ENCODE peak calls at places on chromosome 21, in five cellular contexts. B, J, O, T and Q are unnamed samples.

GRCh38 chr21:27954806-27955205 is 987.9 kb upstream of the ADAMTS5 start:
- DNase-seq in B (no peak), J (no peak), O (no peak), T (no peak), Q (no peak)

GRCh38 chr21:17745086-17745485 is 74.1 kb downstream of the C21orf91 start:
- DNase-seq in B (no peak), J (no peak), O (no peak), T (no peak), Q (no peak)

GRCh38 chr21:42202321-42202720 is 16.6 kb upstream of the ABCG1 start:
- DNase-seq in B (no peak), J (no peak), O (no peak), T (no peak), Q (no peak)

GRCh38 chr21:35303085-35303484 is 254.0 kb upstream of the RUNX1 start:
- DNase-seq in B (no peak), J (no peak), O (no peak), T (no peak), Q (peak)

GRCh38 chr21:16330340-16331319 is 600.8 kb downstream of the USP25 start:
- DNase-seq in B (no peak), J (peak), O (no peak), T (no peak), Q (peak)

GRCh38 chr21:44489962-44490361 is 34.7 kb downstream of the LRRC3 start:
- DNase-seq in B (no peak), J (no peak), O (peak), T (no peak), Q (peak)

GRCh38 chr21:44930543-44930981 is 9.3 kb upstream of the SLX9 start:
- DNase-seq in B (no peak), J (no peak), O (no peak), T (no peak), Q (no peak)

GRCh38 chr21:28215214-28215954 is 777.3 kb downstream of the LTN1 start:
- DNase-seq in B (no peak), J (no peak), O (no peak), T (no peak), Q (no peak)

GRCh38 chr21:32916522-32917099 is 109.1 kb upstream of the OLIG2 start:
- DNase-seq in B (no peak), J (peak), O (peak), T (no peak), Q (peak)

GRCh38 chr21:32921632-32922230 is 104.0 kb upstream of the OLIG2 start:
- DNase-seq in B (peak), J (no peak), O (peak), T (no peak), Q (peak)

GRCh38 chr21:32918467-32919140 is 107.1 kb upstream of the OLIG2 start:
- DNase-seq in B (no peak), J (no peak), O (no peak), T (no peak), Q (no peak)

GRCh38 chr21:32917392-32918135 is 108.2 kb upstream of the OLIG2 start:
- DNase-seq in B (no peak), J (no peak), O (no peak), T (no peak), Q (no peak)

GRCh38 chr21:32920474-32920873 is 105.3 kb upstream of the OLIG2 start:
- DNase-seq in B (no peak), J (no peak), O (no peak), T (no peak), Q (no peak)
- TF ChIP-seq CTCF in B (no peak), J (no peak), O (no peak), T (no peak), Q (no peak)

DNA sequence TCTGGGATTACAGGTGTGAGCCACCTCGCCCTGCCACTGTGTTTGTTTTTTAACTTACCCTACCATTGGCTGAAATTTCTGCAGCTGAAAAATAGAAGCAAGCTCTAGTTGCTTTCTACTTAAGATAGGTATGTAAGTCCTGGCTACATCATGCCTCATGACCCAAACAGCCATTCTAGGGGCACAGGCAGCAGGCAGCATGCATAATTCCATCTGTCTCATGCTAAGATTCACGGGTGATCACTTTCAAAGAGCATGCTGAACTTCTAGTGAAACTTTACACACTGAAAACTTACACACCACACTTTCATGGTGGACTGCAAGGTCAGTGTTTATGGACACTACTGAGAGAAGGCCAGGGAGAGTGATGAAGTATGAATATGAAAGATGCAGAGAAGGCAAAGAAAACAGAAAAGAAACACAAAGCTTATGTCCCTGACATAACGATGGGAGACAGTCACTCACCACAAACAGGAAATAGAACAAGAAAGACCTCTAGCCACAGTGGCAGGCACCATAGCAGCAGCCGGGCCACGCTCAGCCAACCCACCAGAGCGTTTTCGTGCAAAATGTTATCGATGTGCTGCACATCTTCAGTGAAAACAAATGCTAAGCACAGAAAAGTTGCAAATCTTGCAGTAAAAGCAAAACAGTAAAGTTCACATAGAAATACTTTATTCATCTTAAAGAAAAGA is 102.3 kb upstream of the TIAM1 start:
- DNase-seq in B (no peak), J (no peak), O (no peak), T (no peak), Q (no peak)
- TF ChIP-seq YY1 in B (no peak), J (no peak), O (no peak), T (no peak), Q (no peak)

GRCh38 chr21:30646904-30647303 is 4.2 kb downstream of the KRTAP20-3 start:
- DNase-seq in B (no peak), J (no peak), O (no peak), T (no peak), Q (no peak)
- TF ChIP-seq ZNF274 in B (no peak), J (no peak), O (no peak), T (no peak), Q (no peak)

GRCh38 chr21:38171723-38172344 is 85.0 kb upstream of the KCNJ15 start:
- DNase-seq in B (peak), J (no peak), O (no peak), T (no peak), Q (no peak)
- TF ChIP-seq CTCF in B (peak), J (no peak), O (no peak), T (no peak), Q (no peak)